ENCODE peak calls at places on chromosome 9, in four cellular contexts. B, V, I and F are unnamed samples.

GRCh38 chr9:125142560-125143376 is 560 bp downstream of the SCAI start:
- DNase-seq in B (no peak), V (peak; percentile 11), I (no peak), F (peak; percentile 61)

GRCh38 chr9:117616436-117616835 is 87.8 kb upstream of the TLR4 start:
- DNase-seq in B (no peak), V (peak; percentile 75), I (no peak), F (no peak)

GRCh38 chr9:21549251-21549765 is 67.2 kb upstream of the IFNE start:
- DNase-seq in B (no peak), V (no peak), I (peak; percentile 79), F (no peak)

GRCh38 chr9:107039546-107039945 is 176.6 kb downstream of the ZNF462 start:
- DNase-seq in B (peak; percentile 61), V (no peak), I (peak; percentile 93), F (no peak)

GRCh38 chr9:86854898-86855523 is 92.3 kb downstream of the GAS1 start:
- DNase-seq in B (peak; percentile 60), V (peak; percentile 85), I (peak; percentile 82), F (peak; percentile 74)

GRCh38 chr9:130911254-130912049 is 14.8 kb upstream of the QRFP start:
- DNase-seq in B (no peak), V (no peak), I (no peak), F (no peak)

GRCh38 chr9:70772591-70772990 is 348.8 kb downstream of the TRPM3 start:
- DNase-seq in B (no peak), V (no peak), I (no peak), F (no peak)

GRCh38 chr9:74122229-74122628 is 374.9 kb upstream of the RORB start:
- DNase-seq in B (no peak), V (no peak), I (no peak), F (no peak)

GRCh38 chr9:104927216-104927911 is 591 bp downstream of the ABCA1 start:
- DNase-seq in B (peak; percentile 58), V (peak; percentile 38), I (peak; percentile 60), F (peak; percentile 53)

GRCh38 chr9:93677641-93678136 is 101.3 kb downstream of the PHF2 start:
- DNase-seq in B (no peak), V (no peak), I (no peak), F (peak; percentile 4)

GRCh38 chr9:33946779-33947535 is 101.7 kb downstream of the UBAP2 start:
- DNase-seq in B (peak; percentile 93), V (no peak), I (peak; percentile 95), F (no peak)

GRCh38 chr9:14749738-14750137 is 27.2 kb upstream of the CER1 start:
- DNase-seq in B (no peak), V (peak; percentile 42), I (no peak), F (no peak)

GRCh38 chr9:99813739-99814138 is 7.9 kb upstream of the NR4A3 start:
- DNase-seq in B (no peak), V (no peak), I (no peak), F (no peak)